ENCODE peak calls at places on chromosomes 4 and X, in five cellular contexts. One of them, this sample, is unnamed.

GRCh38 chr4:114040319-114041116 is 61.1 kb upstream of the ARSJ start:
- DNase-seq in neuronal stem cell: no peak
- DNase-seq in H9: no peak
- DNase-seq in H1: no peak
- DNase-seq in IMR-90: peak
- DNase-seq in this sample: peak

GRCh38 chr4:176475091-176475490 is 155.3 kb downstream of the SPCS3 start:
- DNase-seq in H9: no peak
- DNase-seq in H1: no peak
- DNase-seq in IMR-90: no peak
- DNase-seq in neuronal stem cell: no peak
- DNase-seq in this sample: no peak

GRCh38 chr4:108359936-108360681 is 191.4 kb upstream of the LEF1 start:
- DNase-seq in neuronal stem cell: no peak
- DNase-seq in H9: no peak
- DNase-seq in IMR-90: no peak
- DNase-seq in H1: no peak
- DNase-seq in this sample: peak

GRCh38 chr4:102647117-102647516 is 113.7 kb downstream of the MANBA start:
- DNase-seq in H1: no peak
- DNase-seq in H9: no peak
- DNase-seq in neuronal stem cell: no peak
- DNase-seq in IMR-90: no peak
- DNase-seq in this sample: no peak

GRCh38 chrX:134684956-134685355 is 26.7 kb upstream of the PLAC1 start:
- DNase-seq in neuronal stem cell: no peak
- DNase-seq in H9: no peak
- DNase-seq in IMR-90: no peak
- DNase-seq in H1: no peak
- DNase-seq in this sample: no peak

GRCh38 chr4:27009539-27009938 is 148.9 kb downstream of the STIM2 start:
- DNase-seq in H9: no peak
- DNase-seq in H1: no peak
- DNase-seq in neuronal stem cell: no peak
- DNase-seq in IMR-90: peak
- DNase-seq in this sample: peak

GRCh38 chrX:2710496-2710895 is 19.4 kb downstream of the CD99 start:
- DNase-seq in H1: no peak
- DNase-seq in H9: no peak
- DNase-seq in neuronal stem cell: no peak
- DNase-seq in IMR-90: no peak
- DNase-seq in this sample: no peak

GRCh38 chr4:83516042-83516772 is 19.7 kb upstream of the GPAT3 start:
- DNase-seq in neuronal stem cell: no peak
- DNase-seq in IMR-90: peak
- DNase-seq in H1: no peak
- DNase-seq in H9: no peak
- DNase-seq in this sample: peak

GRCh38 chr4:20829958-20830357 is 129.7 kb downstream of the PACRGL start:
- DNase-seq in H1: no peak
- DNase-seq in neuronal stem cell: no peak
- DNase-seq in H9: no peak
- DNase-seq in IMR-90: peak
- DNase-seq in this sample: peak

GRCh38 chrX:150370589-150371312 is 7.6 kb downstream of the MAMLD1 start:
- DNase-seq in IMR-90: peak
- DNase-seq in H1: no peak
- DNase-seq in H9: no peak
- DNase-seq in neuronal stem cell: no peak
- DNase-seq in this sample: peak

GRCh38 chr4:145786830-145787229 is 106.9 kb downstream of the C4orf51 start:
- DNase-seq in H1: no peak
- DNase-seq in H9: no peak
- DNase-seq in neuronal stem cell: no peak
- DNase-seq in IMR-90: no peak
- DNase-seq in this sample: no peak

GRCh38 chr4:26372525-26373172 is 51.8 kb downstream of the RBPJ start:
- DNase-seq in H1: no peak
- DNase-seq in neuronal stem cell: no peak
- DNase-seq in H9: no peak
- DNase-seq in IMR-90: peak
- DNase-seq in this sample: peak

GRCh38 chr4:56530269-56531148 is 24.9 kb downstream of the ARL9 start:
- DNase-seq in H1: peak
- DNase-seq in neuronal stem cell: peak
- DNase-seq in IMR-90: peak
- DNase-seq in H9: peak
- DNase-seq in this sample: peak

GRCh38 chr4:86181585-86181984 is 178.3 kb downstream of the MAPK10 start:
- DNase-seq in IMR-90: peak
- DNase-seq in H1: no peak
- DNase-seq in H9: no peak
- DNase-seq in neuronal stem cell: no peak
- DNase-seq in this sample: peak

GRCh38 chrX:7233632-7234406 is 85.9 kb upstream of the PUDP start:
- DNase-seq in neuronal stem cell: no peak
- DNase-seq in IMR-90: no peak
- DNase-seq in H1: no peak
- DNase-seq in H9: no peak
- DNase-seq in this sample: no peak

GRCh38 chr4:113636877-113637276 is 124.7 kb downstream of the CAMK2D start:
- DNase-seq in H9: no peak
- DNase-seq in H1: no peak
- DNase-seq in IMR-90: peak
- DNase-seq in neuronal stem cell: no peak
- DNase-seq in this sample: peak

GRCh38 chr4:35952751-35953150 is 291.6 kb downstream of the ARAP2 start:
- DNase-seq in H1: no peak
- DNase-seq in neuronal stem cell: no peak
- DNase-seq in H9: no peak
- DNase-seq in IMR-90: no peak
- DNase-seq in this sample: no peak

GRCh38 chr4:98446499-98447375 is 185.6 kb downstream of the RAP1GDS1 start:
- DNase-seq in H1: no peak
- DNase-seq in IMR-90: peak
- DNase-seq in neuronal stem cell: no peak
- DNase-seq in H9: no peak
- DNase-seq in this sample: peak

GRCh38 chr4:90841676-90842075 is 714.5 kb downstream of the CCSER1 start:
- DNase-seq in IMR-90: no peak
- DNase-seq in H1: no peak
- DNase-seq in H9: no peak
- DNase-seq in neuronal stem cell: no peak
- DNase-seq in this sample: no peak

GRCh38 chr4:119034276-119035008 is 101.2 kb upstream of the MYOZ2 start:
- DNase-seq in H1: no peak
- DNase-seq in neuronal stem cell: no peak
- DNase-seq in H9: peak
- DNase-seq in IMR-90: no peak
- DNase-seq in this sample: no peak

GRCh38 chrX:69031181-69031580 is 134.1 kb downstream of the PJA1 start:
- DNase-seq in H9: peak
- DNase-seq in IMR-90: no peak
- DNase-seq in neuronal stem cell: peak
- DNase-seq in H1: peak
- DNase-seq in this sample: no peak

GRCh38 chr4:6460876-6461275 is 11.5 kb downstream of the PPP2R2C start:
- DNase-seq in H9: peak
- DNase-seq in IMR-90: no peak
- DNase-seq in H1: peak
- DNase-seq in neuronal stem cell: no peak
- DNase-seq in this sample: no peak

GRCh38 chrX:96372313-96373046 is 312.2 kb upstream of the DIAPH2 start:
- DNase-seq in H1: no peak
- DNase-seq in neuronal stem cell: peak
- DNase-seq in H9: peak
- DNase-seq in IMR-90: peak
- DNase-seq in this sample: peak

GRCh38 chr4:88097301-88097700 is 61.1 kb downstream of the ABCG2 start:
- DNase-seq in H1: no peak
- DNase-seq in H9: no peak
- DNase-seq in IMR-90: peak
- DNase-seq in neuronal stem cell: no peak
- DNase-seq in this sample: peak

GRCh38 chrX:17669891-17670290 is 67.4 kb upstream of the SCML1 start:
- DNase-seq in H9: no peak
- DNase-seq in IMR-90: no peak
- DNase-seq in neuronal stem cell: no peak
- DNase-seq in H1: no peak
- DNase-seq in this sample: no peak

GRCh38 chrX:153460826-153461225 is 9.6 kb downstream of the HAUS7 start:
- DNase-seq in IMR-90: peak
- DNase-seq in H9: peak
- DNase-seq in H1: no peak
- DNase-seq in neuronal stem cell: no peak
- DNase-seq in this sample: peak

DNA sequence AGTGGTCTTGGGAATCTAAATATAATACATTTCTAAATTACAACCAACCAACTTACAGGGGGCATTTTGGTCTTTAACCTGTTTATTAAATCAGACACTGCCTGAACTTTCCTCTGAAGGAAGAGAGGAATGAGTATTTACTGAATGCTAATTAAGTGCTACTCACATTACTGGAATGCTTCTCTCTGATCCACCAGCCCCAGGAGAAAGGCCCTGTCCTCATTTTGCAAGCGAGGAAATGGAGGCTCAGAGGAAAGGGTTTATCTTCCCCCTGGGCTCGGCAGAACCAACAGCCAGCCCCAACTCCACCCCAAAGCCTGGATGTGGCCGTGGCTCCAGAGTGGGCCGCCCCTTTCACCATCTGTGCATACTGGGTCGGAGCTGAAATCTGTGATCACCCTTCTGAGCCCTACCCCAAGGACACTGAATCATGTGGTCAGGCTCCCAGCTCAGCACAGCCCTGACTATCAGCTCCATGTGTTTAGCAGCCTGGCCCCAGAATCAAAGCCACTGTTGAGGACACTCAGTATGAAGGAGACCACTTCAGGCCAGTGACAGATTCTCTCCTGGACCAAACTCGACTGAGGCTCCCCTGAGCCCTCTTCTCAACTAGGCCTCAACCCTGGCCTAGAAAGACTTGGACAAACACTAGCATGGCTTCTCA is 56.7 kb upstream of the ENPP6 start:
- DNase-seq in IMR-90: no peak
- DNase-seq in neuronal stem cell: no peak
- DNase-seq in H9: peak
- DNase-seq in H1: no peak
- DNase-seq in this sample: peak
- H3K9ac ChIP-seq in IMR-90: no peak
- H3K9ac ChIP-seq in neuronal stem cell: no peak
- H3K9ac ChIP-seq in H9: no peak
- H3K9ac ChIP-seq in H1: no peak
- H3K9ac ChIP-seq in this sample: peak

DNA sequence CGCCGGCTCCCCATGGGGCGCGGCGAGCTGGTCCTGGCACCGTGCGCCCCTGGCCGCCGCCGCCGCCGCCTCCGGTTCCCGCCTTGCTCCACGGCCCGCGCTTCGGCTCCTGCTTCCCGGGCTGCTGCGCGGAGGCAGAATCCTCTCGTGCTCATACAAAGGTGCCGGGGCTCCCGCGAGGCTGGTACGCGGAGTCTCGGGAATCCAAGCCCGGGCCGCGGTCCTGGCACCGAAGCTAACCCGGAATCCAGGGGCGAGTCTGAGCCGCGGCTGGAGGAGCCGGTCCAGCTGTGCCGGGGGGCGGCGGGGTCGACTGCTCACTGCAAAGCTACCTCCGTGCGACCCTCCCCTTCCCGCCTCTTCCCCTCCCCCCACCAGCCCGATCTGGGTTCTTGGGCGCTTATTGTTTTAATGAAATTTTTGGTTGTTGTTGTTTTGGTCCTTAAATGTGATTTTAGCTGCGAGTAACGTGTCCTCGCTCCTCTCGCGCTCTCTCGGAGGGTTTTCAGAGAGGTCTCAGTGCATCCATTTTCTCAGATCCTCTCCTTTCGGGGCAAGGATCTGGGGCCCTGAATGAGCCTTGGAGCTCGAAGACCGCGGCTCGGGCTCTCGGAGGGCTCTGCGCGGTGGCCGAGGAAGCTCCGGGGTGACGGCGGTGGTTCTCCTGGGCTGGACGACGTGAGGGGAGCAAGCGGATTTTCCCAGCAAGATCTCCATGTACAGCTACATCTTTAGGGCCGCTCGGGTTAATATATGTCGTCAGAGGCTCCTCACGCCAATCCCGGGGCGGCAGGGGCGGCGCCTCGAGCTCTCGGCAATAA is at the start of gene HAND2:
- DNase-seq in neuronal stem cell: peak
- DNase-seq in IMR-90: peak
- DNase-seq in H9: peak
- DNase-seq in H1: peak
- DNase-seq in this sample: peak
- H4K91ac ChIP-seq in neuronal stem cell: no peak
- H4K91ac ChIP-seq in IMR-90: no peak
- H4K91ac ChIP-seq in H9: no peak
- H4K91ac ChIP-seq in H1: no peak
- H4K91ac ChIP-seq in this sample: peak

DNA sequence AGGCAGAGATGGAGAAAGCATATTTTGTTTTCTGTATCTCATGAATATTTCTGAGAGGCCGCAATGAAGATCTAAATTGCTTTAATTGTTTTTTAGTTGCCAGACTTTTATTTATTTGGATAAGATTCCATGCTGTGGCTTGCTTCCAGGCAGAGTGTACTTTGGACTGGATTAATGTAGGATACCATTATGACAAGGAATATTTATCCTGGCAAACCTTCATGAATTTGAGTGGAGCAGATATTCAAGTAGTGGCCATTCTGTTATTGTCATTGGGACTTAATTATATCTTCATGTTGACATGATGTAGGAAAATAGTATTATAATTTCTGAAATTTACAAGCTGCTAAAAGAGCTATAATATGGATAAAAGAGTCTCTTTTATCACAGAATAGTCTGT is 182.9 kb downstream of the C4orf33 start:
- DNase-seq in IMR-90: no peak
- DNase-seq in H9: no peak
- DNase-seq in neuronal stem cell: no peak
- DNase-seq in H1: no peak
- DNase-seq in this sample: no peak
- H2BK15ac ChIP-seq in IMR-90: no peak
- H2BK15ac ChIP-seq in H9: no peak
- H2BK15ac ChIP-seq in neuronal stem cell: no peak
- H2BK15ac ChIP-seq in H1: no peak
- H2BK15ac ChIP-seq in this sample: no peak

DNA sequence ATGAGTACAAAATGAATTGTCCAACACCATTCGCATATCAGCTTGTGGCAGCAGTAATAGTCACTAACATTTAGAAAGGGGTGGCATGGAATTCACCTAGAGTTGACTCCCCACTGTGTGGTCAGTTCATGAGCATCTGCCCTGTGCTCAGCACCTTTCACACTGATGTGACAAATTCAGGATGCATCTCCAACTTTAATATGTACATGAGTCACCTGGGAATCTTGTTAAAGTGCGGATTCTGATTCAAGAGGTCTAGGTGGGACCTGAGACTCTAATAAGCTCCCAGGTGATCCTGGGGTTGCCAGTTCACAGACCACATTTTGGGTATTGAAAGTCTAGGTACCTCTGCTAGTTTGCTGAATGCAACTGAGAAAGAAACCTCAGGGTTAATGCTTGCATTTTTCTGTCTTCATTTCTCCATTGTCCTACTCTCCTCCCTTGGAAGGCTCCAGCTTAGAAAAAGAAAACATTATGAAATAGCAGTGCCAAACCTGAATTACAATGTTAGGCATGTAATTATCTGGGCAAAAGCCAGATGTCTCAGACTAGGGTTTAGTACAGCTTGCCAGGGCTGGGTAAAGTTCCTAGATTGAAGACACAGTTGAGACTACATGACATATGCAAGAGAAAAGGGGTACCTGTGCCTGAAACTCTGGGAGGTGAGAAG is 32.7 kb downstream of the TMSB4X start:
- DNase-seq in H1: no peak
- DNase-seq in neuronal stem cell: no peak
- DNase-seq in H9: no peak
- DNase-seq in IMR-90: peak
- DNase-seq in this sample: no peak
- H3K9ac ChIP-seq in H1: no peak
- H3K9ac ChIP-seq in neuronal stem cell: no peak
- H3K9ac ChIP-seq in H9: no peak
- H3K9ac ChIP-seq in IMR-90: no peak
- H3K9ac ChIP-seq in this sample: no peak

This sample was measured in mesenchymal stem cell.